ENCODE peak calls at places on chromosomes 6 and 20, in eight cellular contexts. One of them, this sample, is unnamed.

GRCh38 chr6:21395121-21395520 is 198.4 kb upstream of the SOX4 start:
- DNase-seq in cardiac fibroblast: peak; percentile 12
- DNase-seq in GM23338: no peak
- DNase-seq in AG09309: no peak
- DNase-seq in kidney epithelial cell: no peak
- DNase-seq in pancreas: no peak
- DNase-seq in heart left ventricle: no peak
- DNase-seq in nephron progenitor cell: no peak
- DNase-seq in this sample: no peak

GRCh38 chr20:4830212-4830607 is 108.5 kb downstream of the PRND start:
- DNase-seq in cardiac fibroblast: no peak
- DNase-seq in GM23338: no peak
- DNase-seq in AG09309: no peak
- DNase-seq in kidney epithelial cell: no peak
- DNase-seq in pancreas: no peak
- DNase-seq in heart left ventricle: no peak
- DNase-seq in nephron progenitor cell: no peak
- DNase-seq in this sample: no peak

GRCh38 chr6:148514091-148514850 is 171.6 kb downstream of the SASH1 start:
- DNase-seq in cardiac fibroblast: no peak
- DNase-seq in GM23338: no peak
- DNase-seq in AG09309: no peak
- DNase-seq in kidney epithelial cell: no peak
- DNase-seq in pancreas: no peak
- DNase-seq in heart left ventricle: no peak
- DNase-seq in nephron progenitor cell: no peak
- DNase-seq in this sample: no peak

GRCh38 chr6:107292570-107293285 is 166.6 kb downstream of the PDSS2 start:
- DNase-seq in cardiac fibroblast: no peak
- DNase-seq in GM23338: no peak
- DNase-seq in AG09309: no peak
- DNase-seq in kidney epithelial cell: no peak
- DNase-seq in pancreas: no peak
- DNase-seq in heart left ventricle: no peak
- DNase-seq in nephron progenitor cell: peak; percentile 6
- DNase-seq in this sample: no peak

GRCh38 chr20:31712564-31713311 is 9.9 kb downstream of the BCL2L1 start:
- DNase-seq in cardiac fibroblast: peak; percentile 90
- DNase-seq in GM23338: peak; percentile 97
- DNase-seq in AG09309: no peak
- DNase-seq in kidney epithelial cell: peak; percentile 88
- DNase-seq in pancreas: peak; percentile 79
- DNase-seq in heart left ventricle: peak; percentile 87
- DNase-seq in nephron progenitor cell: no peak
- DNase-seq in this sample: no peak

GRCh38 chr20:5127859-5128409 is 1.1 kb downstream of the CDS2 start:
- DNase-seq in cardiac fibroblast: no peak
- DNase-seq in GM23338: no peak
- DNase-seq in AG09309: no peak
- DNase-seq in kidney epithelial cell: no peak
- DNase-seq in pancreas: no peak
- DNase-seq in heart left ventricle: no peak
- DNase-seq in nephron progenitor cell: no peak
- DNase-seq in this sample: no peak

GRCh38 chr6:31771992-31772358 is 5.2 kb downstream of the VWA7 start:
- DNase-seq in cardiac fibroblast: peak; percentile 36
- DNase-seq in GM23338: no peak
- DNase-seq in AG09309: no peak
- DNase-seq in kidney epithelial cell: no peak
- DNase-seq in pancreas: no peak
- DNase-seq in heart left ventricle: no peak
- DNase-seq in nephron progenitor cell: no peak
- DNase-seq in this sample: no peak

GRCh38 chr20:1876975-1877603 is 18.1 kb upstream of the SIRPA start:
- DNase-seq in cardiac fibroblast: no peak
- DNase-seq in GM23338: peak; percentile 37
- DNase-seq in AG09309: no peak
- DNase-seq in kidney epithelial cell: no peak
- DNase-seq in pancreas: no peak
- DNase-seq in heart left ventricle: no peak
- DNase-seq in nephron progenitor cell: no peak
- DNase-seq in this sample: no peak

GRCh38 chr6:36029464-36029863 is 1.9 kb downstream of the MAPK14 start:
- DNase-seq in cardiac fibroblast: peak; percentile 91
- DNase-seq in GM23338: no peak
- DNase-seq in AG09309: peak; percentile 67
- DNase-seq in kidney epithelial cell: no peak
- DNase-seq in pancreas: no peak
- DNase-seq in heart left ventricle: no peak
- DNase-seq in nephron progenitor cell: no peak
- DNase-seq in this sample: no peak

GRCh38 chr20:25248501-25249172 is 752 bp downstream of the PYGB start:
- DNase-seq in cardiac fibroblast: peak; percentile 57
- DNase-seq in GM23338: peak; percentile 60
- DNase-seq in AG09309: no peak
- DNase-seq in kidney epithelial cell: no peak
- DNase-seq in pancreas: peak; percentile 53
- DNase-seq in heart left ventricle: peak; percentile 58
- DNase-seq in nephron progenitor cell: peak; percentile 58
- DNase-seq in this sample: peak; percentile 58

GRCh38 chr6:163165155-163165910 is 249.2 kb upstream of the QKI start:
- DNase-seq in cardiac fibroblast: no peak
- DNase-seq in GM23338: no peak
- DNase-seq in AG09309: no peak
- DNase-seq in kidney epithelial cell: no peak
- DNase-seq in pancreas: no peak
- DNase-seq in heart left ventricle: no peak
- DNase-seq in nephron progenitor cell: no peak
- DNase-seq in this sample: no peak

GRCh38 chr6:119340766-119341487 is 8.6 kb downstream of the MAN1A1 start:
- DNase-seq in cardiac fibroblast: no peak
- DNase-seq in GM23338: peak; percentile 56
- DNase-seq in AG09309: no peak
- DNase-seq in kidney epithelial cell: no peak
- DNase-seq in pancreas: no peak
- DNase-seq in heart left ventricle: no peak
- DNase-seq in nephron progenitor cell: no peak
- DNase-seq in this sample: no peak

GRCh38 chr20:32641464-32641863 is 32.3 kb downstream of the C20orf203 start:
- DNase-seq in cardiac fibroblast: no peak
- DNase-seq in GM23338: no peak
- DNase-seq in AG09309: no peak
- DNase-seq in kidney epithelial cell: no peak
- DNase-seq in pancreas: no peak
- DNase-seq in heart left ventricle: no peak
- DNase-seq in nephron progenitor cell: no peak
- DNase-seq in this sample: no peak

GRCh38 chr6:30889921-30890645 is 5.8 kb downstream of the DDR1 start:
- DNase-seq in cardiac fibroblast: no peak
- DNase-seq in GM23338: no peak
- DNase-seq in AG09309: no peak
- DNase-seq in kidney epithelial cell: no peak
- DNase-seq in pancreas: no peak
- DNase-seq in heart left ventricle: no peak
- DNase-seq in nephron progenitor cell: no peak
- DNase-seq in this sample: no peak

GRCh38 chr20:62837790-62838458 is 21.1 kb downstream of the COL9A3 start:
- DNase-seq in cardiac fibroblast: no peak
- DNase-seq in GM23338: no peak
- DNase-seq in AG09309: no peak
- DNase-seq in kidney epithelial cell: no peak
- DNase-seq in pancreas: peak; percentile 73
- DNase-seq in heart left ventricle: peak; percentile 22
- DNase-seq in nephron progenitor cell: no peak
- DNase-seq in this sample: no peak

GRCh38 chr6:11423667-11424066 is 113.9 kb upstream of the TMEM170B start:
- DNase-seq in cardiac fibroblast: no peak
- DNase-seq in GM23338: no peak
- DNase-seq in AG09309: no peak
- DNase-seq in kidney epithelial cell: no peak
- DNase-seq in pancreas: no peak
- DNase-seq in heart left ventricle: no peak
- DNase-seq in nephron progenitor cell: no peak
- DNase-seq in this sample: no peak

GRCh38 chr6:36128793-36129192 is 1.5 kb upstream of the MAPK13 start:
- DNase-seq in cardiac fibroblast: no peak
- DNase-seq in GM23338: no peak
- DNase-seq in AG09309: no peak
- DNase-seq in kidney epithelial cell: no peak
- DNase-seq in pancreas: no peak
- DNase-seq in heart left ventricle: no peak
- DNase-seq in nephron progenitor cell: no peak
- DNase-seq in this sample: no peak

GRCh38 chr20:55166063-55166462 is 690.7 kb downstream of the DOK5 start:
- DNase-seq in cardiac fibroblast: no peak
- DNase-seq in GM23338: no peak
- DNase-seq in AG09309: no peak
- DNase-seq in kidney epithelial cell: no peak
- DNase-seq in pancreas: no peak
- DNase-seq in heart left ventricle: no peak
- DNase-seq in nephron progenitor cell: no peak
- DNase-seq in this sample: no peak

GRCh38 chr6:44681782-44682181 is 294.3 kb downstream of the CDC5L start:
- DNase-seq in cardiac fibroblast: peak; percentile 52
- DNase-seq in GM23338: no peak
- DNase-seq in AG09309: no peak
- DNase-seq in kidney epithelial cell: no peak
- DNase-seq in pancreas: no peak
- DNase-seq in heart left ventricle: no peak
- DNase-seq in nephron progenitor cell: no peak
- DNase-seq in this sample: no peak

GRCh38 chr20:50329981-50330503 is 139.4 kb downstream of the CEBPB start:
- DNase-seq in cardiac fibroblast: no peak
- DNase-seq in GM23338: no peak
- DNase-seq in AG09309: no peak
- DNase-seq in kidney epithelial cell: no peak
- DNase-seq in pancreas: no peak
- DNase-seq in heart left ventricle: no peak
- DNase-seq in nephron progenitor cell: no peak
- DNase-seq in this sample: no peak

GRCh38 chr20:50328996-50329898 is 138.6 kb downstream of the CEBPB start:
- DNase-seq in cardiac fibroblast: no peak
- DNase-seq in GM23338: no peak
- DNase-seq in AG09309: no peak
- DNase-seq in kidney epithelial cell: no peak
- DNase-seq in pancreas: no peak
- DNase-seq in heart left ventricle: no peak
- DNase-seq in nephron progenitor cell: no peak
- DNase-seq in this sample: no peak

GRCh38 chr20:50327666-50328065 is 137.0 kb downstream of the CEBPB start:
- DNase-seq in cardiac fibroblast: no peak
- DNase-seq in GM23338: no peak
- DNase-seq in AG09309: no peak
- DNase-seq in kidney epithelial cell: no peak
- DNase-seq in pancreas: no peak
- DNase-seq in heart left ventricle: no peak
- DNase-seq in nephron progenitor cell: no peak
- DNase-seq in this sample: no peak

GRCh38 chr20:50330504-50331313 is 140.1 kb downstream of the CEBPB start:
- DNase-seq in cardiac fibroblast: peak; percentile 69
- DNase-seq in GM23338: no peak
- DNase-seq in AG09309: no peak
- DNase-seq in kidney epithelial cell: no peak
- DNase-seq in pancreas: no peak
- DNase-seq in heart left ventricle: no peak
- DNase-seq in nephron progenitor cell: no peak
- DNase-seq in this sample: no peak

GRCh38 chr20:50328161-50328979 is 137.7 kb downstream of the CEBPB start:
- DNase-seq in cardiac fibroblast: no peak
- DNase-seq in GM23338: no peak
- DNase-seq in AG09309: no peak
- DNase-seq in kidney epithelial cell: no peak
- DNase-seq in pancreas: no peak
- DNase-seq in heart left ventricle: no peak
- DNase-seq in nephron progenitor cell: no peak
- DNase-seq in this sample: no peak
- TF ChIP-seq CTCF in cardiac fibroblast: no peak
- TF ChIP-seq CTCF in GM23338: no peak
- TF ChIP-seq CTCF in AG09309: no peak
- TF ChIP-seq CTCF in kidney epithelial cell: no peak
- TF ChIP-seq CTCF in pancreas: no peak
- TF ChIP-seq CTCF in heart left ventricle: no peak
- TF ChIP-seq CTCF in nephron progenitor cell: no peak
- TF ChIP-seq CTCF in this sample: no peak

GRCh38 chr6:167493961-167494697 is 169.2 kb downstream of the TTLL2 start:
- DNase-seq in cardiac fibroblast: peak; percentile 61
- DNase-seq in GM23338: no peak
- DNase-seq in AG09309: no peak
- DNase-seq in kidney epithelial cell: no peak
- DNase-seq in pancreas: no peak
- DNase-seq in heart left ventricle: peak; percentile 59
- DNase-seq in nephron progenitor cell: peak; percentile 37
- DNase-seq in this sample: no peak

GRCh38 chr6:167494698-167495435 is 170.0 kb downstream of the TTLL2 start:
- DNase-seq in cardiac fibroblast: no peak
- DNase-seq in GM23338: no peak
- DNase-seq in AG09309: no peak
- DNase-seq in kidney epithelial cell: no peak
- DNase-seq in pancreas: no peak
- DNase-seq in heart left ventricle: no peak
- DNase-seq in nephron progenitor cell: no peak
- DNase-seq in this sample: no peak

GRCh38 chr6:167491403-167492095 is 166.7 kb downstream of the TTLL2 start:
- DNase-seq in cardiac fibroblast: no peak
- DNase-seq in GM23338: no peak
- DNase-seq in AG09309: no peak
- DNase-seq in kidney epithelial cell: no peak
- DNase-seq in pancreas: no peak
- DNase-seq in heart left ventricle: no peak
- DNase-seq in nephron progenitor cell: no peak
- DNase-seq in this sample: no peak

GRCh38 chr6:167493310-167493709 is 168.4 kb downstream of the TTLL2 start:
- DNase-seq in cardiac fibroblast: no peak
- DNase-seq in GM23338: no peak
- DNase-seq in AG09309: no peak
- DNase-seq in kidney epithelial cell: no peak
- DNase-seq in pancreas: no peak
- DNase-seq in heart left ventricle: no peak
- DNase-seq in nephron progenitor cell: no peak
- DNase-seq in this sample: no peak

GRCh38 chr6:167492096-167492449 is 167.2 kb downstream of the TTLL2 start:
- DNase-seq in cardiac fibroblast: peak; percentile 7
- DNase-seq in GM23338: no peak
- DNase-seq in AG09309: no peak
- DNase-seq in kidney epithelial cell: no peak
- DNase-seq in pancreas: no peak
- DNase-seq in heart left ventricle: peak; percentile 43
- DNase-seq in nephron progenitor cell: no peak
- DNase-seq in this sample: no peak
- TF ChIP-seq CTCF in cardiac fibroblast: no peak
- TF ChIP-seq CTCF in GM23338: peak; percentile 36
- TF ChIP-seq CTCF in AG09309: no peak
- TF ChIP-seq CTCF in kidney epithelial cell: no peak
- TF ChIP-seq CTCF in pancreas: no peak
- TF ChIP-seq CTCF in heart left ventricle: no peak
- TF ChIP-seq CTCF in nephron progenitor cell: no peak
- TF ChIP-seq CTCF in this sample: no peak

GRCh38 chr6:124881898-124882579 is 80.2 kb upstream of the RNF217 start:
- DNase-seq in cardiac fibroblast: peak; percentile 73
- DNase-seq in GM23338: peak; percentile 24
- DNase-seq in AG09309: no peak
- DNase-seq in kidney epithelial cell: no peak
- DNase-seq in pancreas: no peak
- DNase-seq in heart left ventricle: no peak
- DNase-seq in nephron progenitor cell: no peak
- DNase-seq in this sample: no peak
- TF ChIP-seq CTCF in cardiac fibroblast: no peak
- TF ChIP-seq CTCF in GM23338: no peak
- TF ChIP-seq CTCF in AG09309: no peak
- TF ChIP-seq CTCF in kidney epithelial cell: no peak
- TF ChIP-seq CTCF in pancreas: no peak
- TF ChIP-seq CTCF in heart left ventricle: no peak
- TF ChIP-seq CTCF in nephron progenitor cell: no peak
- TF ChIP-seq CTCF in this sample: no peak

GRCh38 chr6:16276991-16277981 is 38.9 kb downstream of the GMPR start:
- DNase-seq in cardiac fibroblast: peak; percentile 90
- DNase-seq in GM23338: peak; percentile 87
- DNase-seq in AG09309: peak; percentile 52
- DNase-seq in kidney epithelial cell: peak; percentile 90
- DNase-seq in pancreas: no peak
- DNase-seq in heart left ventricle: peak; percentile 74
- DNase-seq in nephron progenitor cell: peak; percentile 66
- DNase-seq in this sample: no peak
- TF ChIP-seq CTCF in cardiac fibroblast: peak; percentile 59
- TF ChIP-seq CTCF in GM23338: peak; percentile 88
- TF ChIP-seq CTCF in AG09309: peak; percentile 76
- TF ChIP-seq CTCF in kidney epithelial cell: peak; percentile 83
- TF ChIP-seq CTCF in pancreas: no peak
- TF ChIP-seq CTCF in heart left ventricle: peak; percentile 56
- TF ChIP-seq CTCF in nephron progenitor cell: peak; percentile 38
- TF ChIP-seq CTCF in this sample: no peak

This sample was measured in mesothelial cell of epicardium.